ENCODE peak calls at places on chromosomes 12 and 14, in eight cellular contexts. E is D721Med; K is stimulated activated CD8-positive, alpha-beta memory T cell treated with anti-CD3 and anti-CD28 coated beads, Interleukin-4, amount 100 ng/mL, for 48 hours; D is substantia nigra; J is pancreas; H is stomach; U is NCI-H2081; T is RPMI8226. Y is an unnamed sample.

GRCh38 chr12:42421844-42422779 is 96.1 kb downstream of the PPHLN1 start:
- DNase-seq in E (no peak), K (no peak), D (no peak), J (no peak), H (no peak), U (no peak), T (no peak), Y (no peak)

GRCh38 chr14:72643317-72643801 is 250.5 kb downstream of the DPF3 start:
- DNase-seq in E (peak), K (no peak), D (no peak), J (no peak), H (no peak), U (no peak), T (no peak), Y (no peak)

GRCh38 chr14:49892301-49892635 is 614 bp upstream of the ARF6 start:
- DNase-seq in E (peak), K (no peak), D (no peak), J (no peak), H (peak), U (no peak), T (peak), Y (no peak)

GRCh38 chr12:50074936-50075807 is 10.0 kb upstream of the SMARCD1 start:
- DNase-seq in E (peak), K (peak), D (peak), J (peak), H (peak), U (peak), T (peak), Y (peak)

GRCh38 chr12:28536088-28536487 is 345.8 kb downstream of the CCDC91 start:
- DNase-seq in E (no peak), K (no peak), D (no peak), J (no peak), H (no peak), U (no peak), T (no peak), Y (no peak)

GRCh38 chr12:115507951-115508722 is 769.4 kb downstream of the MED13L start:
- DNase-seq in E (no peak), K (no peak), D (peak), J (no peak), H (no peak), U (no peak), T (no peak), Y (no peak)

GRCh38 chr12:97359291-97359690 is 103.3 kb upstream of the RMST start:
- DNase-seq in E (no peak), K (no peak), D (no peak), J (no peak), H (no peak), U (no peak), T (no peak), Y (no peak)

GRCh38 chr14:99744199-99744872 is 48.9 kb upstream of the EML1 start:
- DNase-seq in E (no peak), K (no peak), D (no peak), J (no peak), H (no peak), U (no peak), T (no peak), Y (no peak)

GRCh38 chr12:49322367-49322707 is 718 bp upstream of the TROAP start:
- DNase-seq in E (no peak), K (no peak), D (no peak), J (no peak), H (no peak), U (no peak), T (no peak), Y (no peak)

GRCh38 chr14:90556666-90557450 is 160.0 kb downstream of the CALM1 start:
- DNase-seq in E (no peak), K (no peak), D (no peak), J (no peak), H (no peak), U (no peak), T (no peak), Y (no peak)

GRCh38 chr12:113822986-113823385 is 143.1 kb downstream of the RBM19 start:
- DNase-seq in E (no peak), K (no peak), D (no peak), J (no peak), H (no peak), U (no peak), T (no peak), Y (no peak)

GRCh38 chr14:75144944-75145343 is 18.1 kb upstream of the NEK9 start:
- DNase-seq in E (no peak), K (no peak), D (no peak), J (no peak), H (no peak), U (no peak), T (no peak), Y (no peak)

GRCh38 chr14:35299708-35300107 is 7.5 kb downstream of the PSMA6 start:
- DNase-seq in E (no peak), K (no peak), D (no peak), J (no peak), H (no peak), U (no peak), T (no peak), Y (no peak)

GRCh38 chr12:51925400-51926063 is 18.2 kb downstream of the ACVRL1 start:
- DNase-seq in E (no peak), K (no peak), D (no peak), J (no peak), H (no peak), U (no peak), T (no peak), Y (no peak)

GRCh38 chr14:104820669-104821228 is 19.8 kb downstream of the ZBTB42 start:
- DNase-seq in E (no peak), K (no peak), D (no peak), J (peak), H (peak), U (no peak), T (peak), Y (no peak)

GRCh38 chr14:24404814-24405213 is 6.0 kb downstream of the NYNRIN start:
- DNase-seq in E (no peak), K (no peak), D (no peak), J (no peak), H (no peak), U (no peak), T (no peak), Y (no peak)

GRCh38 chr12:53941187-53941586 is 2.6 kb downstream of the HOXC13 start:
- DNase-seq in E (no peak), K (no peak), D (no peak), J (no peak), H (no peak), U (no peak), T (no peak), Y (no peak)

GRCh38 chr14:95481391-95482022 is 34.9 kb downstream of the SYNE3 start:
- DNase-seq in E (no peak), K (no peak), D (no peak), J (no peak), H (no peak), U (no peak), T (no peak), Y (no peak)

GRCh38 chr14:74574706-74575105 is 37.3 kb downstream of the LTBP2 start:
- DNase-seq in E (no peak), K (no peak), D (no peak), J (no peak), H (no peak), U (no peak), T (peak), Y (no peak)

GRCh38 chr12:104573-105081 is 38.1 kb downstream of the IQSEC3 start:
- DNase-seq in E (no peak), K (no peak), D (no peak), J (no peak), H (no peak), U (peak), T (no peak), Y (no peak)

GRCh38 chr12:32284561-32284960 is 114.8 kb upstream of the FGD4 start:
- DNase-seq in E (no peak), K (no peak), D (no peak), J (no peak), H (no peak), U (no peak), T (no peak), Y (no peak)

Y was measured in Peyer's patch.